ENCODE peak calls at places on chromosomes 7 and 10, in four cellular contexts. X is CD8-positive, alpha-beta memory T cell; A is CD8-positive, alpha-beta T cell; T is tibial nerve. P is an unnamed sample. For H3K27me3 and H3K36me3, the result is how much of the 10 kb centered on the place peaks cover.

GRCh38 chr7:134504660-134505164 is 22.7 kb upstream of the AKR1B10 start:
- DNase-seq in X (no peak), A (no peak), T (no peak), P (no peak)

GRCh38 chr7:55308186-55308929 is 56.8 kb upstream of the LANCL2 start:
- DNase-seq in X (no peak), A (no peak), T (no peak), P (no peak)

GRCh38 chr10:14880201-14880600 is 1.5 kb downstream of the SUV39H2 start:
- DNase-seq in A (no peak), X (no peak), T (no peak), P (no peak)

GRCh38 chr10:3523309-3524050 is 261.5 kb downstream of the KLF6 start:
- DNase-seq in A (no peak), X (no peak), T (no peak), P (no peak)

GRCh38 chr7:90958669-90959068 is 305.6 kb upstream of the FZD1 start:
- DNase-seq in X (no peak), A (no peak), T (no peak), P (no peak)

GRCh38 chr10:60942604-60943269 is 1.2 kb downstream of the RHOBTB1 start:
- DNase-seq in T (no peak), X (no peak), A (no peak), P (peak)

GRCh38 chr7:1197997-1198632 is 34.6 kb upstream of the UNCX start:
- DNase-seq in X (no peak), A (no peak), T (no peak), P (no peak)

GRCh38 chr7:17367502-17367901 is 69.0 kb downstream of the AHR start:
- DNase-seq in A (no peak), T (no peak), X (no peak), P (no peak)

GRCh38 chr7:5430612-5430947 is 6.9 kb upstream of the TNRC18 start:
- DNase-seq in X (no peak), A (no peak), T (no peak), P (no peak)

GRCh38 chr7:5431485-5432118 is 8.0 kb upstream of the TNRC18 start:
- DNase-seq in A (no peak), T (no peak), X (no peak), P (no peak)

GRCh38 chr7:5429857-5430611 is 6.4 kb upstream of the TNRC18 start:
- DNase-seq in A (no peak), T (no peak), X (no peak), P (no peak)

GRCh38 chr7:5428470-5429252 is 5.0 kb upstream of the TNRC18 start:
- DNase-seq in T (peak), X (no peak), A (no peak), P (peak)

GRCh38 chr7:5429253-5429856 is 5.7 kb upstream of the TNRC18 start:
- DNase-seq in X (no peak), T (no peak), A (no peak), P (no peak)
- H3K4me3 ChIP-seq in X (no peak), T (peak), A (no peak), P (peak)

DNA sequence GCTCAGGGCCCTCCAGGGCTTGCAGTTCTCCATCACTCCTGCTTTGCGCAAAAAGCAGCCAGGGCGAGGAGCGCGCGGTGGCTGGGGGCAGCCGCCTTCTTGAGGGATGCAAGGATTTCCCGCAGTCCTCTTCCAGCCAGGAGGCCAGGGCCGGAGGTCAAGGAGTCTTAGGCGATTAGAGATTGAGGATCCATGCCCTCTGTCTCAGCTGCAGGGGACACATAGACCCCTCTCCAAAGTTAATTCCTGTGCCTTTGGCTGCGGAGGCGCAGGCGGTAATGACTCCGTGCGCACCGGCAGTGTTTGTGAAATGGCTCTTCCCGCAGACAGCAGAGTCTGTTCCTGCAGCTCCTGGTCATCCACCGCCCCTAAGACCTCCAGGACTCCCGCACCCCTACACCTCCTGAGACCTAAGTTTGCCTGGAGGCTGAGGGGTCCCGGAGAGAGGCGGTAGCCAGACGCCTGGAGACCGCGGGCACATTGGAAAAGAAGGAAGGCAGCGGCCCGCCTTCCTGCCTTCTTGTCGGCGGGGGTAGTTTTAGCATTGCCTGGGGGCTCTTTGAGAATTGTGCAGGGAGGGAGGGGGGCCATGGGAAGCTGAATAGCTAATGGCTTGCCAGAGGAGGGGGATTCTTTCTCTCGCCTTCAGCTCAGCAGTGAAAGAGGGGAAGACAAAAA is 3.3 kb upstream of the NEUROG3 start:
- DNase-seq in X (no peak), A (no peak), T (no peak), P (no peak)
- H3K27me3 ChIP-seq in X (under half), A (under half), T (under half), P (under half)

GRCh38 chr10:79004311-79004710 is 64.5 kb upstream of the ZMIZ1 start:
- DNase-seq in T (no peak), A (no peak), X (no peak), P (no peak)
- H3K36me3 ChIP-seq in T (under half), A (under half), X (under half), P (under half)

GRCh38 chr7:37193087-37193774 is 255.4 kb downstream of the ELMO1 start:
- DNase-seq in X (no peak), T (no peak), A (no peak), P (peak)
- H3K4me3 ChIP-seq in X (no peak), T (no peak), A (no peak), P (peak)

DNA sequence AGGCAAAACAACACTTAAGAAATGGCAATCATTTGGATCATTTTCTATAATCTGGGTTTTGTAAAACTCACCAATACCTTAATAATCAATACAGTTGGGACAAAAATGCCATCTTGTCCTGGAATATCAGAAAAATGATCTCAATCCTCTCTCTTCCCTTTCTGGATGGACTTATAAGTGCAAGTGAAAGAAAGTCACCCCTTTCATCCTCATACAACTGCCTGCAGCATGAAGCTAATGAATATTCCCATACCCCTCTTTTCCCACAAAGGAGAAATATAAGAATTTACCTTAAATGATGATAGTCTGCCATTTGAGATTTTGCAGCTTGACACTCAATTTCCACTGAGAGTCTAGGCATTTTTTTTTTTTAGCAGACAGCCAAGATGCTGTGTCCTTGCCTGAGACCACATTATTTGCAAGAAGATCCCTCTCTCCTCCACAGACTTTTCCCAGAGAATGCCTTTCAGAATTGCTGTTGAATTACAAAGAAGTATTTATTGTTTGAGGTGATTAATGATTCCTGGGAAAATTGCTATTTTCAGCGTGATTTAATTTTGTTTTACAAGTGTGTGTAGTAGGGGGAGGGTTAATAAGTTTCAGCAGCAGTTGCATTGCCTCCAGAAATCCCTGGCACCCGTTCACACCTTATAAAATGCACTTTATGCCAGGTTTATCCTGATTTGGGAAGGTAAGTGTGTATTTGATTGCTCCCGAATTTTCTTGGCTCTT is 3.8 kb downstream of the HOXA4 start:
- DNase-seq in A (no peak), T (no peak), X (no peak), P (no peak)
- H3K27me3 ChIP-seq in A (under half), T (under half), X (under half), P (under half)

DNA sequence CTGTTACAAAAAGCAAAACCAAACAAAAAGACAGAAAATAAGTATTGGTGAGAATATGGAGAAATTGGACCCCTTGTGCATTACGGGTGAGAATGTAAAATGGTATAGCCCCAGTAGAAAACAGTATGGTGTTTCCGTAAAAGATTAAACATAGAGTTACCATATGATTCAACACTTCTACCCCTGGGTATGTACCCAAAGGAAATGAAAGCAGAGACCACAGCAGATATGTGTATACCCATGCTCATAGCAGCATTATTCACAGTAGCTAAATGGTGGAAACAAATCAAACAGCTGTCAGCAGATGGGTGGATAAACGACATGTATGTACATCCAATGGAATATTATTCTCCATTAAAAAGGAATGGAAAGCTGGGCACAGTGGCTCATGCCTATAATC is 42.4 kb downstream of the STARD3NL start:
- DNase-seq in X (no peak), A (no peak), T (no peak), P (no peak)
- H3K36me3 ChIP-seq in X (under half), A (under half), T (under half), P (half or more)

DNA sequence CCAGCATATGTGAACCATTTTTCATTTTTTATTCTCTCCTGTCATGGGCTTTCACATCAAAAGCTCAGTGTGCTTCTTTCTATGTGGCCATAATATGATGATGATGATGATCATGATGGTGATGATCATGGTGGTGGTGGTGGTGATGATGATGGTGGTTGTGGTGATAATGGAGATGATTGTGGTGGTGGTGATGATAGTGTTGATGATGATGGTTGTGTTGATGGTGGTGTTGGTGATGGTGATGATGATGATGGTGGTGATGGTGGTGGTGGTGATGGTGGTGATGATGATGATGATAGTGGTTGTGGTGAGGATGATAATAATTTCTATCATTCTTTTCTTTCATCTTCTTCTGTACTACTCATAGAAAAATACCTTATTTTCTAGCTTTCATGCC is 413.1 kb upstream of the VSTM2A start:
- DNase-seq in X (no peak), A (no peak), T (no peak), P (no peak)
- H3K4me3 ChIP-seq in X (no peak), A (no peak), T (no peak), P (no peak)

GRCh38 chr7:30728591-30729100 is 23.3 kb upstream of the INMT start:
- DNase-seq in A (no peak), X (no peak), T (no peak), P (no peak)

GRCh38 chr7:30731619-30732018 is 20.3 kb upstream of the INMT start:
- DNase-seq in X (no peak), T (no peak), A (no peak), P (no peak)

GRCh38 chr7:30730097-30730496 is 21.8 kb upstream of the INMT start:
- DNase-seq in T (no peak), A (no peak), X (no peak), P (no peak)

GRCh38 chr7:30730996-30731395 is 20.9 kb upstream of the INMT start:
- DNase-seq in A (no peak), T (no peak), X (no peak), P (no peak)

GRCh38 chr7:30729642-30730041 is 22.3 kb upstream of the INMT start:
- DNase-seq in T (no peak), X (no peak), A (no peak), P (no peak)
- H3K27me3 ChIP-seq in T (under half), X (under half), A (under half), P (under half)

GRCh38 chr10:13322615-13323148 is 22.8 kb upstream of the PHYH start:
- DNase-seq in T (no peak), X (no peak), A (no peak), P (no peak)
- H3K36me3 ChIP-seq in T (under half), X (under half), A (under half), P (half or more)

DNA sequence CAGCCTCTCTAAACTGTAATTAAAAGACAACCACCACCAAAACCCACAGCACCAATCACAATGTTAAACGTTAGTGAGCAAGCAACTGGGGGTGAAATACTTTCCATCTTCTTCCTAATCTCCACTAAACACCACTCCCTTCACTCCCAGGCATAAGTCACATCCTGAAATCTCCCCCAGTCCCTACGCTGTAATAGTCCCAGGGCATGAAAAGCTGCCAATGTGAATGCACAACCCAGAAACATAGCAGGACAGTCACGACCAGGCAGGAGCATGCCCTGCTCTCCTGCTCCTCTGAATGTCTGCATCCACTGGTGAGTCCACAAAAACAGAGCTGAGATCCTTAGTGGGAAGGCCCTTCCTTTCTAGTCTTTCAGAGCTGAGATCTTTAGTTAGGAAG is 288.9 kb downstream of the PARD3 start:
- DNase-seq in A (no peak), T (no peak), X (no peak), P (no peak)
- H3K4me3 ChIP-seq in A (no peak), T (no peak), X (no peak), P (no peak)

P was measured in right atrium auricular region.